ENCODE peak calls at places on chromosomes 13 and 19, in four cellular contexts. T is SK-N-SH, P is K562, Q is H1. I is an unnamed sample.

GRCh38 chr19:18013621-18014111 is 5.7 kb downstream of the ARRDC2 start:
- DNase-seq in T (no peak), P (peak), Q (no peak), I (no peak)

GRCh38 chr13:111584101-111584500 is 263.7 kb downstream of the TEX29 start:
- DNase-seq in T (no peak), P (peak), Q (no peak), I (no peak)

GRCh38 chr13:112756967-112757758 is 67.3 kb downstream of the ATP11A start:
- DNase-seq in T (no peak), P (no peak), Q (no peak), I (no peak)

GRCh38 chr13:36432106-36432544 is at the start of gene CCNA1:
- DNase-seq in T (peak), P (peak), Q (peak), I (peak)

GRCh38 chr19:43354305-43354627 is 780 bp downstream of the CD177 start:
- DNase-seq in T (peak), P (peak), Q (peak), I (peak)

GRCh38 chr19:46861691-46862503 is 1.1 kb downstream of the ARHGAP35 start:
- DNase-seq in T (no peak), P (no peak), Q (no peak), I (peak)

GRCh38 chr13:107518292-107518691 is 697.0 kb downstream of the LIG4 start:
- DNase-seq in T (no peak), P (no peak), Q (no peak), I (no peak)

GRCh38 chr13:110392510-110393233 is 85.6 kb downstream of the COL4A2 start:
- DNase-seq in T (peak), P (no peak), Q (no peak), I (no peak)

GRCh38 chr13:102569488-102569887 is 27.3 kb upstream of the TPP2 start:
- DNase-seq in T (no peak), P (no peak), Q (no peak), I (no peak)

GRCh38 chr13:95704510-95704909 is 27.6 kb downstream of the DNAJC3 start:
- DNase-seq in T (peak), P (peak), Q (no peak), I (no peak)

GRCh38 chr13:46894534-46894906 is 2.3 kb downstream of the HTR2A start:
- DNase-seq in T (no peak), P (no peak), Q (no peak), I (no peak)

GRCh38 chr19:50629194-50629593 is 10.5 kb downstream of the SYT3 start:
- DNase-seq in T (no peak), P (no peak), Q (no peak), I (no peak)

DNA sequence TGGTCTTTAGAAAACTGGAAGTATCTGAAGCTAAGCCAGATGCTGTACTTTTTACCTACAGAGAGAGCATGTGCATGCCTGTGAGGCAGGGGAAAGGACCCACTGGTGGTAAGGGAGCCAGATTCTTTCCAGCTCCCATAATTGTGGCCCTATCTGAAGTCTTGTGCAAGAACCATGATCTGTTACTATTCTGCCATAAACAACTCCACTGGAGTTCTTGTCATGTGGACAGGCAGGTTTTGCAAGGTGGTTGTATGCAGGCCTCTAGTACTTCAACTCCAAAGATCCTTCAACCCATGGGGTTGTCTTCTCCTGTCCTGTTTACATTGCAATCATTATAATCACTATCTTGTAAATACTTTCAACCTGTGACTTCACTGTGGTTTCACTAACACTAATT is 14.1 kb downstream of the PROSER1 start:
- DNase-seq in T (no peak), P (no peak), Q (no peak), I (no peak)
- TF ChIP-seq TEAD4 in T (no peak), P (no peak), Q (no peak), I (no peak)

DNA sequence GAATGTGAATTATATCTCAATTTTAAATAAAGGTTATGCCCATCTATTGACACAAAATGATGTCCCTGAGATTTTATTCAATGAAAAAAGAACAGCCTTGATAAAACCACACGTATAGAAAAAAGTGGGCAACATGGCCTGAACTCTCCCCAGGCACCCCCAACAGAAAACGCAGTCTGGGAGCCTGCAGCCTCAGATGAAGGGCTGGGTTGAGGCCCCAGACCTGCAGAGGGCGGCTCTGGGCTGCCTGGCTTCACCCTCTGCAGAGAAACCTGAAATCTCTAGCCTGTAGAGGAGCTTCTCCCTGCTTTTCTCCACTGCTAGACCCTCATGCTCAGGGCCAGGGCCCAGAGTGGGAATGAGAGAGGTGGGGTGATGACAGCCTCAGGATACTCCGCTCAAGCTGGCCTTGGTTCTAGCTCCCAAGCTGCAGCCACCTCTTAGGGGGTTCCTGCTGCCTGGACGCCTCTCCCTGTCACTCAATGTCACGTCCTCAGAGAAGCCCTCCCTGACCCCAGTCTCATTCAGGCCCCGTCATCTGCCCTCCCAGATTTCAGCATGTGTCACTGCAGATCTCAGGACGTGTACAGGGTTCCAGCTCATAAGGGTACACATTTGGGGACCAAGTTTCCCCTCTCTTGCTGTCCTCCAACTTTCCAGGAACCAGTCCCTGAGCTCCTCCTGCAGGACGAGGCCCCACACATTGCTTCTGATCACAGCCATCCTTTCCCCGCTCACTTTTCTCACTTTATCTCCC is 1.8 kb downstream of the MBD3 start:
- DNase-seq in T (peak), P (peak), Q (no peak), I (peak)
- TF ChIP-seq CTCF in T (peak), P (peak), Q (peak), I (no peak)

GRCh38 chr13:63436288-63436687 is 2020.6 kb upstream of the PCDH20 start:
- DNase-seq in T (no peak), P (no peak), Q (no peak), I (no peak)
- TF ChIP-seq TEAD4 in T (no peak), P (no peak), Q (no peak), I (no peak)

DNA sequence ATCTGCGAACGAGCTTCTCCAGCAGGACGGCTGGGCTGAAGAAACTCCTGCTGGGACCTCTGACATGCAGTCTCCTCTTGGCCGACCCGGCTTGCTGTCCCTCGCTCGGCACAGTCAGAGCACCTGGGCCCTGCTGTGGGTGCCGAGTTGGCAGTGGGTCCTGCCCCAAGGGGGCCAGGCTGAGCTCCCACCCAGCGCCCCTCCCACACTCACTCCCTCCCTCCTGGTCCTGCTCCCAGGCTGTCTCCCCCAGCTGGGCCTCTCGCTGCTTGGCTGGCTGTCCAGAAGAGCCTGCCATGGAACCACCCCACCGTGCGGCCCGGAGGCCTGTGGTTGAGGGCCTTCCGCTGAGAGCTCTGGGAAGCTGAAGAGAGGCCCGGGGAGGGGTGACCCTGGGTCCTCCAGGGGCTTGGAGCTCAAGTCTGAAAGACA is 6.0 kb downstream of the AKT2 start:
- DNase-seq in T (peak), P (no peak), Q (no peak), I (no peak)
- TF ChIP-seq CTCF in T (no peak), P (no peak), Q (no peak), I (no peak)

DNA sequence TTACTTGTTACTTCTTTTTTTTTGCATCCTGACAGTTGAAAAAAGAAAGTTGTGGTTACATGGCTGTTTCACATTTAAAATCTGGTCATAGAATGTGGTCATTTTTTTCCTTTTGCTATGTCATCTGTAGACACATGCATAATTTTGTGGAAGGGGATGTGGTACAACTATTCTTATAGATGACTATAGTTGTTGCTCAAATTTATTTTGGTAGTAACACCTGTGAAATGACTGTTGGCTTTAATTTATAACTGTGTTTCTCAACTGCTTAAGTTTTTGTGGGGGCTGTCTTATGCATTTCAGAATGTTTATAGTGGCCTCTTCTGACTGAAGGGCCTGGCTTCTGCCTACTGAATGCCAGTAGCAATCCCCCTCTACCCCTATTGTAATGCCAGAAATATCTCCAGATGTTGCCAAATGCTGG is 130.5 kb downstream of the PAN3 start:
- DNase-seq in T (no peak), P (no peak), Q (no peak), I (no peak)
- TF ChIP-seq TEAD4 in T (no peak), P (no peak), Q (no peak), I (no peak)

GRCh38 chr13:84834201-84834600 is 951.9 kb upstream of the SLITRK1 start:
- DNase-seq in T (no peak), P (no peak), Q (no peak), I (no peak)

GRCh38 chr13:84831666-84832657 is 949.7 kb upstream of the SLITRK1 start:
- DNase-seq in T (no peak), P (no peak), Q (no peak), I (peak)
- TF ChIP-seq CTCF in T (no peak), P (no peak), Q (peak), I (no peak)